ENCODE peak calls at places on chromosome 1, in seven cellular contexts. P is nephron progenitor cell, S is fibroblast of villous mesenchyme, Y is right atrium auricular region, I is tibial artery, K is thoracic aorta, R is breast epithelium. G is an unnamed sample.

GRCh38 chr1:81513796-81514354 is 286.9 kb upstream of the ADGRL2 start:
- DNase-seq in P (no peak), S (no peak), Y (no peak), I (no peak), K (no peak), R (no peak), G (no peak)

GRCh38 chr1:219265026-219265515 is 91.4 kb downstream of the LYPLAL1 start:
- DNase-seq in P (no peak), S (no peak), Y (no peak), I (no peak), K (no peak), R (no peak), G (no peak)

GRCh38 chr1:228276361-228276831 is 68.6 kb downstream of the OBSCN start:
- DNase-seq in P (no peak), S (peak; percentile 14), Y (no peak), I (no peak), K (no peak), R (no peak), G (no peak)

GRCh38 chr1:77076759-77077158 is 142.5 kb downstream of the PIGK start:
- DNase-seq in P (no peak), S (no peak), Y (no peak), I (no peak), K (no peak), R (no peak), G (no peak)

GRCh38 chr1:190464686-190465085 is 13.0 kb downstream of the BRINP3 start:
- DNase-seq in P (no peak), S (no peak), Y (no peak), I (no peak), K (no peak), R (no peak), G (no peak)

GRCh38 chr1:230494514-230494913 is 68.4 kb upstream of the PGBD5 start:
- DNase-seq in P (no peak), S (no peak), Y (no peak), I (no peak), K (no peak), R (no peak), G (no peak)

GRCh38 chr1:54652172-54652571 is 10.6 kb downstream of the MROH7 start:
- DNase-seq in P (no peak), S (no peak), Y (no peak), I (no peak), K (no peak), R (no peak), G (no peak)

GRCh38 chr1:184826001-184826400 is 71.3 kb upstream of the EDEM3 start:
- DNase-seq in P (no peak), S (no peak), Y (no peak), I (no peak), K (no peak), R (no peak), G (no peak)

GRCh38 chr1:99737016-99737415 is 29.4 kb downstream of the FRRS1 start:
- DNase-seq in P (peak; percentile 12), S (peak; percentile 70), Y (no peak), I (no peak), K (no peak), R (no peak), G (no peak)

GRCh38 chr1:204584699-204585372 is 68.6 kb downstream of the MDM4 start:
- DNase-seq in P (no peak), S (no peak), Y (no peak), I (no peak), K (no peak), R (no peak), G (no peak)

GRCh38 chr1:81549588-81550127 is 251.1 kb upstream of the ADGRL2 start:
- DNase-seq in P (no peak), S (peak; percentile 53), Y (no peak), I (no peak), K (no peak), R (no peak), G (no peak)

GRCh38 chr1:2212542-2213491 is 15.3 kb upstream of the SKI start:
- DNase-seq in P (peak; percentile 87), S (peak; percentile 96), Y (peak; percentile 97), I (peak; percentile 95), K (peak; percentile 92), R (peak; percentile 83), G (no peak)

GRCh38 chr1:111505641-111506119 is 2.2 kb upstream of the ADORA3 start:
- DNase-seq in P (no peak), S (no peak), Y (no peak), I (peak; percentile 47), K (no peak), R (no peak), G (no peak)

GRCh38 chr1:19397217-19397945 is 85.3 kb downstream of the SLC66A1 start:
- DNase-seq in P (no peak), S (no peak), Y (no peak), I (no peak), K (no peak), R (no peak), G (no peak)

GRCh38 chr1:19396280-19396679 is 84.2 kb downstream of the SLC66A1 start:
- DNase-seq in P (no peak), S (no peak), Y (no peak), I (no peak), K (no peak), R (no peak), G (no peak)

GRCh38 chr1:19395678-19396192 is 83.6 kb downstream of the SLC66A1 start:
- DNase-seq in P (no peak), S (no peak), Y (no peak), I (no peak), K (no peak), R (no peak), G (no peak)

GRCh38 chr1:19400189-19400588 is 85.2 kb downstream of the CAPZB start:
- DNase-seq in P (no peak), S (no peak), Y (no peak), I (no peak), K (peak; percentile 49), R (no peak), G (no peak)

GRCh38 chr1:19398309-19398760 is 86.2 kb downstream of the SLC66A1 start:
- DNase-seq in P (no peak), S (peak; percentile 99), Y (no peak), I (no peak), K (peak; percentile 74), R (no peak), G (no peak)
- TF ChIP-seq CTCF in P (no peak), S (peak; percentile 65), Y (no peak), I (peak; percentile 79), K (peak; percentile 61), R (peak; percentile 15), G (no peak)

GRCh38 chr1:154945962-154946850 is 9.7 kb upstream of the PMVK start:
- DNase-seq in P (no peak), S (no peak), Y (no peak), I (no peak), K (no peak), R (no peak), G (no peak)

GRCh38 chr1:154941332-154941995 is 4.9 kb upstream of the PMVK start:
- DNase-seq in P (peak; percentile 68), S (peak; percentile 5), Y (no peak), I (no peak), K (no peak), R (no peak), G (no peak)

GRCh38 chr1:154944422-154945159 is 8.1 kb upstream of the PMVK start:
- DNase-seq in P (no peak), S (no peak), Y (no peak), I (no peak), K (no peak), R (no peak), G (no peak)

GRCh38 chr1:154945160-154945961 is 8.8 kb upstream of the PMVK start:
- DNase-seq in P (no peak), S (no peak), Y (no peak), I (no peak), K (no peak), R (no peak), G (no peak)

GRCh38 chr1:154943649-154944421 is 7.3 kb upstream of the PMVK start:
- DNase-seq in P (peak; percentile 64), S (peak; percentile 45), Y (no peak), I (no peak), K (no peak), R (no peak), G (peak; percentile 90)
- TF ChIP-seq CTCF in P (peak; percentile 75), S (peak; percentile 77), Y (peak; percentile 50), I (peak; percentile 52), K (peak; percentile 48), R (peak; percentile 47), G (peak; percentile 99)

GRCh38 chr1:33147997-33148314 is 33.9 kb downstream of the TRIM62 start:
- DNase-seq in P (no peak), S (peak; percentile 55), Y (no peak), I (no peak), K (no peak), R (no peak), G (no peak)
- TF ChIP-seq CTCF in P (peak; percentile 17), S (peak; percentile 64), Y (no peak), I (no peak), K (no peak), R (no peak), G (peak; percentile 19)

DNA sequence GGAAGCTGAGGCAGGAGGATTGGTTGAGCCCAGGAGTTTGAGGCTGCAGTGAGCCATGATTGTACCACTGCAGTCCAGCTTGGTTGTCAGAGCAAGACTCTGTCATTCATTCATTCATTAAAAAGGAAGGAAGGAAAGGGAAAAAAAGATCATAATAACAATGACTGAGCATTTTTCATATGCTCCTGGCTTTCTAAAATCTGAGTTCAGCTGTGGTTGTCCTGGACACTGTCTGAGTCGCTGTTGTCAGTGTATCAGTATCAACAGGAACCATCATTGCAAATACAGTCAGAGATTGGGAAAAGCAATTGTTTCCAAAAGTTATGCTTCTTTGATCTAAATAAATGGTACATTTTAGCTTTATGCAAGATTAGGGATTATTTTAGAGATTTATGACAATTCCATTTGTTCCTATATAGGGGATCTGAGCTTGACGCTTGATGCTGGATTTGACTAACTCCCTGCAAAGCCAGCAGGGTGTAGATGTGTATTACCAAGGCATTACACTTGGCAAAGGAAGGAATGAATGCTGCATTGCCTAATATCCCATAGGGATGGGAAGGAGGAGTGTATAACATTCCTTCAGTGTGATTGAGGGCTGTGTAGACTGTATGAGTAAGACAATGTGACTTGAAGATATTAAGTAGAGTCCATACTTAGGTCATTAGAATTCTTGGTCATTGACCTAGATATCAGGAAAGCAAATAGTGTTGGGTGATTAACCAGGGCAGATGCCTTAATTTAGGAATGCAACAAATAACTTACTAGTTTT is 100.2 kb downstream of the DISP1 start:
- DNase-seq in P (no peak), S (peak; percentile 45), Y (no peak), I (no peak), K (no peak), R (no peak), G (no peak)
- TF ChIP-seq CTCF in P (no peak), S (no peak), Y (no peak), I (no peak), K (no peak), R (no peak), G (no peak)

GRCh38 chr1:203227684-203228083 is 1.8 kb downstream of the CHIT1 start:
- DNase-seq in P (no peak), S (no peak), Y (no peak), I (no peak), K (no peak), R (no peak), G (no peak)

GRCh38 chr1:203228670-203229069 is 803 bp downstream of the CHIT1 start:
- DNase-seq in P (no peak), S (no peak), Y (no peak), I (no peak), K (no peak), R (no peak), G (no peak)

GRCh38 chr1:203225054-203225453 is 4.4 kb downstream of the CHIT1 start:
- DNase-seq in P (no peak), S (no peak), Y (no peak), I (no peak), K (no peak), R (no peak), G (no peak)

GRCh38 chr1:203229471-203230178 is at the start of gene CHIT1:
- DNase-seq in P (no peak), S (no peak), Y (no peak), I (no peak), K (no peak), R (no peak), G (no peak)
- TF ChIP-seq CTCF in P (no peak), S (no peak), Y (no peak), I (no peak), K (no peak), R (no peak), G (no peak)